ENCODE peak calls at places on chromosome 1, in four cellular contexts. F is SK-N-SH, K is GM12878, Y is HepG2. O is an unnamed sample.

GRCh38 chr1:1157426-1157913 is 16.2 kb upstream of the TTLL10 start:
- DNase-seq in F (peak), Y (no peak), K (no peak), O (peak)

GRCh38 chr1:3896396-3897000 is 3.6 kb downstream of the C1orf174 start:
- DNase-seq in F (no peak), Y (no peak), K (no peak), O (no peak)

GRCh38 chr1:10398278-10398733 is 558 bp upstream of the PGD start:
- DNase-seq in Y (no peak), F (no peak), K (no peak), O (no peak)

GRCh38 chr1:24540906-24541710 is 14.8 kb upstream of the NCMAP start:
- DNase-seq in Y (peak), F (no peak), K (no peak), O (no peak)

GRCh38 chr1:153572569-153573015 is 6.9 kb upstream of the S100A2 start:
- DNase-seq in F (peak), Y (peak), K (peak), O (peak)

GRCh38 chr1:10986525-10986890 is 25.9 kb upstream of the TARDBP start:
- DNase-seq in K (peak), F (no peak), Y (no peak), O (no peak)

GRCh38 chr1:108719654-108720435 is 7.1 kb downstream of the FNDC7 start:
- DNase-seq in K (no peak), F (no peak), Y (peak), O (peak)

GRCh38 chr1:85683292-85684025 is 24.8 kb downstream of the ZNHIT6 start:
- DNase-seq in K (no peak), F (no peak), Y (no peak), O (no peak)

GRCh38 chr1:153292740-153293479 is 19.8 kb downstream of the PGLYRP3 start:
- DNase-seq in F (no peak), Y (no peak), K (no peak), O (no peak)

GRCh38 chr1:28631713-28632112 is 11.2 kb downstream of the TAF12 start:
- DNase-seq in F (no peak), Y (no peak), K (no peak), O (no peak)

GRCh38 chr1:170885551-170885950 is 49.8 kb upstream of the MROH9 start:
- DNase-seq in F (no peak), Y (no peak), K (no peak), O (no peak)

GRCh38 chr1:16155537-16156410 is at the start of gene EPHA2:
- DNase-seq in F (peak), Y (peak), K (no peak), O (peak)

DNA sequence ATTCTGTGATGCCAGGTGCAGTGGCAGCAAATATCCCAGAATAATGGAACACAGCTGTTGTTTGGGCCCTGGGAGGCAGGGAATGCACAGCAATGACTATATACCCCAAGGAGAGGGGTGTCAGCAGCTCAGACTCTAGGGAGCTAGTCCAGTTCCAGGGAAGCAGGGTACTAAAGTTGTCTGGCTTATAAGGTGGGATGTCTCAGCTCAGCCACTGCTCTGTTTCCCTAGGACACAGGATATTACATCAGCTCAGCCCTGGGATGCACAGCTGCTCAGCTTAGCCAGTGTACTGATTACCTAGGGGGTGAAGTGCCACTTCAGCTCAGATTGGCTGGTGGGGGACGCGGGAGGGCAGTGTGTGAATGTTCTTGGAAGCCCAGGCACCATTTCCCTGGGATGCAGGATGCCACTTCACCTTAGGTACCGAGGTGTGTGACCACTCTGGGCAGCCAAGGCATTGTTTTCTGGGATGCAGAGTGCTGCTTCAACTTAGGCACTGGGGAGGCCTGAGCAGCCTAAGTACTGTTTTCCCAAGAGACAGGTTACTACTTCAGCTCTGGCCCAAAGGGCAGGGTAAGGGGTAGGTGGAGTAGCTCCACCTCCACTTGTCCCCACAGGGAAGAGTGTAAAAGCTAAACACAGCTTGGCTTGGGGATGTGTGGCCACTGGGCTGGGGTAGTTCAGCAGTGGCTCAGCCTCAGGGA is 59.4 kb downstream of the DIPK1A start:
- DNase-seq in Y (no peak), K (no peak), F (no peak), O (no peak)
- TF ChIP-seq ZBTB33 in Y (no peak), K (no peak), F (no peak), O (no peak)

GRCh38 chr1:168709896-168710305 is 19.1 kb downstream of the DPT start:
- DNase-seq in F (no peak), K (no peak), Y (no peak), O (peak)
- TF ChIP-seq ZBTB33 in F (peak), K (no peak), Y (no peak), O (no peak)

DNA sequence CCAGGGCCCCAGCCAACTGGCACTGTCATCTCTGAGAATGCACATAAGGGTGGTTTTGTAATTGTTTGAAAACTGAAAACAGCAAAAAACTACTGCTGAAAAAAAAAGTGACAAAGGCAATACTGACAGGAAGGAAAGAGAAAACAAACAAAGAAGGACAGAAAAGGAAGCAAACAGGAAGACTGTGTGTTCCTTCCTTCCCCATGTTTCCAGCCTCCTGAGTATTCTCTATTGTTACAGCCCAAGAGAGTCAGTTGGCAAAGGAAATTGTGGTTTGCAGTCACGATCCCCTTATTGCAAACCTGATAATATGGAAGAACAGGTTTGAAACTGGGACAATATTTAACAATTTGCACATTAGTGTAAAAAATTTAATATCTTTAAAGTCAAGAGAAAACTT is 1177.6 kb downstream of the PLA2G4A start:
- DNase-seq in K (no peak), F (no peak), Y (no peak), O (no peak)
- TF ChIP-seq ZBTB33 in K (no peak), F (no peak), Y (no peak), O (no peak)

GRCh38 chr1:29984107-29984506 is 739.3 kb downstream of the MATN1 start:
- DNase-seq in Y (no peak), K (no peak), F (no peak), O (no peak)
- TF ChIP-seq ZBTB33 in Y (no peak), K (no peak), F (no peak), O (no peak)

GRCh38 chr1:151867321-151867720 is 13.8 kb upstream of the THEM5 start:
- DNase-seq in K (no peak), F (no peak), Y (no peak), O (no peak)

GRCh38 chr1:151867785-151868403 is 14.4 kb upstream of the THEM5 start:
- DNase-seq in Y (no peak), K (no peak), F (no peak), O (no peak)

GRCh38 chr1:151864411-151864810 is 10.9 kb upstream of the THEM5 start:
- DNase-seq in K (no peak), Y (no peak), F (no peak), O (no peak)

GRCh38 chr1:151871284-151872030 is 17.9 kb upstream of the THEM5 start:
- DNase-seq in F (no peak), K (no peak), Y (no peak), O (no peak)

GRCh38 chr1:151868404-151868980 is 15.0 kb upstream of the THEM5 start:
- DNase-seq in K (no peak), F (no peak), Y (no peak), O (no peak)
- TF ChIP-seq ZBTB33 in K (no peak), F (no peak), Y (no peak), O (no peak)

GRCh38 chr1:6008696-6009095 is 16.5 kb upstream of the NPHP4 start:
- DNase-seq in F (no peak), K (no peak), Y (no peak), O (no peak)
- TF ChIP-seq ZBTB33 in F (no peak), K (no peak), Y (no peak), O (no peak)

GRCh38 chr1:201309420-201309819 is 26.1 kb downstream of the PKP1 start:
- DNase-seq in K (no peak), Y (peak), F (peak), O (peak)

GRCh38 chr1:201310251-201310985 is 27.1 kb downstream of the PKP1 start:
- DNase-seq in F (no peak), Y (no peak), K (no peak), O (no peak)

GRCh38 chr1:201307239-201307638 is 23.9 kb downstream of the PKP1 start:
- DNase-seq in Y (no peak), F (no peak), K (no peak), O (no peak)

GRCh38 chr1:201305815-201306214 is 22.5 kb downstream of the PKP1 start:
- DNase-seq in K (no peak), Y (no peak), F (no peak), O (no peak)

DNA sequence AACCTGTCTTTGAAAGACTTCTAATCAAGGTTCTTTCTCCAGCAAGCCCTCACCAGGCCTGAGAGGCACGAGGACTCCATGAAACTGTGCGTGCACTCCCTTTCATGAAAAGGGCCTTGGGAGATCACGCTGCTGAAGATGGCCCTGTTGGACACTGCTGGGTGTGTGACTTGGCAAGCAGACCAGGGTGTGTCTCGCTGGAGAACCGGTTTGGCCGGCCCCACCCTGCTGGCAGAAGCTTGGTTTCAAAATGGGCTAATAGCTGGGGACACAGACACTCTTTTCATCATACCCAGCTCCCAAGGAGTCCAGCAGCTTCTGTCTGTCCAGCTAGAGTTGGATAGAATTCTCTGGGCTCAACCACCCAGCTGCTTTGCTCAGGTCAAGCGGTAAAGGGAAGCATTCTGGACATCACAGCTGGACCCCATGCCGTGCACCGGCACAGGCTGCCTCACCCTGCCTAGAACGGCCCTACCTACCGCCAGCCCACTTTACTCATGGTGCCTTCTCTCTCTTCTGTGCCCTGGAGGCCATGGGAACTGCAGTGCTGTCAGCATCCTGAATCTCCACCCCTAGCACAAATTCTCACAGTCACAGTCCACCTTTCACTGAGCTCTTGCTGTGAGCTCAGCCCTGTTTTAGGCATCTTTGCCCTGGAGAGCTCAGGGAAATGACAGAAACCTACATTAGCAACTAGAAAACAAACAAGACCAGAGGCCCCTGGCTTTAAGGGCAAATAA is 24.6 kb downstream of the PKP1 start:
- DNase-seq in Y (no peak), F (no peak), K (no peak), O (peak)
- TF ChIP-seq ZBTB33 in Y (no peak), F (no peak), K (no peak), O (no peak)

O was measured in HCT116.